ENCODE peak calls at places on chromosomes 4 and X, in nine cellular contexts. D, K, I, Z, V, U, T, B and P are unnamed samples.

GRCh38 chrX:129626026-129626425 is 28.7 kb downstream of the APLN start:
- DNase-seq in Z (no peak), T (no peak), B (no peak), U (no peak), D (no peak), I (no peak), V (no peak), K (no peak), P (no peak)

GRCh38 chrX:39773150-39773549 is 324.6 kb downstream of the BCOR start:
- DNase-seq in K (no peak), T (no peak), U (no peak), Z (no peak), I (no peak), B (no peak), D (no peak), V (no peak), P (no peak)

GRCh38 chrX:24395775-24396174 is 35.3 kb downstream of the SUPT20HL1 start:
- DNase-seq in K (peak), T (peak), D (peak), V (no peak), U (peak), I (peak), B (peak), Z (peak), P (no peak)

GRCh38 chr4:184792950-184793555 is 32.7 kb downstream of the ACSL1 start:
- DNase-seq in T (peak), Z (no peak), V (no peak), I (peak), K (no peak), B (no peak), D (no peak), U (peak), P (no peak)

GRCh38 chrX:71917621-71918341 is 7.1 kb downstream of the NHSL2 start:
- DNase-seq in V (no peak), U (no peak), Z (no peak), K (no peak), B (no peak), T (no peak), D (no peak), I (no peak), P (no peak)

GRCh38 chr4:5399790-5400421 is 308.5 kb downstream of the EVC2 start:
- DNase-seq in Z (peak), T (peak), K (peak), V (no peak), U (no peak), D (peak), B (peak), I (peak), P (no peak)

GRCh38 chrX:97060019-97060418 is 176.3 kb downstream of the RPA4 start:
- DNase-seq in V (no peak), B (no peak), Z (no peak), U (no peak), D (no peak), I (no peak), K (no peak), T (no peak), P (no peak)

GRCh38 chr4:17781072-17781830 is at the start of gene FAM184B:
- DNase-seq in U (no peak), D (peak), I (no peak), T (peak), B (no peak), K (peak), Z (peak), V (no peak), P (peak)

GRCh38 chr4:849478-850175 is 23.7 kb upstream of the CPLX1 start:
- DNase-seq in D (no peak), Z (no peak), U (no peak), B (no peak), T (no peak), V (no peak), K (no peak), I (no peak), P (no peak)

GRCh38 chr4:151215295-151215694 is 61.7 kb upstream of the PRSS48 start:
- DNase-seq in D (no peak), K (no peak), I (no peak), B (no peak), U (no peak), T (no peak), V (no peak), Z (no peak), P (no peak)

GRCh38 chrX:13418126-13419091 is 98.6 kb upstream of the ATXN3L start:
- DNase-seq in T (no peak), K (no peak), Z (no peak), D (no peak), I (peak), B (no peak), U (peak), V (no peak), P (no peak)

GRCh38 chr4:16227462-16227868 is 1.2 kb upstream of the TAPT1 start:
- DNase-seq in T (peak), Z (no peak), U (peak), D (peak), V (no peak), B (peak), I (peak), K (no peak), P (no peak)

GRCh38 chr4:109301691-109302365 is 630 bp downstream of the COL25A1 start:
- DNase-seq in V (no peak), K (no peak), I (peak), Z (peak), T (peak), D (no peak), U (no peak), B (no peak), P (no peak)

GRCh38 chr4:83974111-83974789 is 438.3 kb downstream of the GPAT3 start:
- DNase-seq in I (no peak), T (no peak), D (no peak), Z (no peak), B (no peak), V (no peak), U (peak), K (no peak), P (no peak)

GRCh38 chrX:153333821-153334653 is at the start of gene ZNF275:
- DNase-seq in V (peak), K (peak), U (peak), I (peak), D (peak), B (peak), T (peak), Z (peak), P (peak)

DNA sequence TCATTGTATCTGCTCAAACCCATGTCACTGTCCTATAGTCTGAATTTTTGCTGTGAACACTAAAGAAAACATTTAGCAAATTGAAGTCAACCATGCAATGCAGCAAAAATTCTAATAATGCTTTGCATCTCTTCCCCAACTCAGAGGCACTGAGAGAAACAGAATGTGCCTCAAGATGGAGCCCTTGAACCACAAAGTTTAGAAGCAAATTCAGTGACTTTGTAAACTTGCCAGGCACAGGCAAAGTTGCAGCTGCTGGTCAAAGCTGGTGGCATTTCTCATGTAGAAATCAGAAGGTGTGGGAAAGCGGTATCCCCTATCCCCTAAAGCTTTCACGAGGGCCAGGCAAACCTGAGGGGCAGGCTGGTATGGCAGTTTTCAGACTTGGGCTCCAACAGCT is 121.7 kb upstream of the DIPK2B start:
- DNase-seq in T (peak), K (no peak), U (peak), I (peak), V (no peak), B (peak), Z (no peak), D (no peak), P (no peak)
- TF ChIP-seq CTCF in T (peak), K (no peak), U (peak), I (peak), V (peak), B (peak), Z (no peak), D (peak), P (peak)

GRCh38 chrX:119887721-119888425 is 7.8 kb upstream of the AKAP14 start:
- DNase-seq in I (peak), T (peak), V (peak), U (no peak), B (peak), Z (peak), K (peak), D (peak), P (peak)
- TF ChIP-seq CTCF in I (peak), T (peak), V (peak), U (peak), B (peak), Z (peak), K (peak), D (peak), P (peak)

DNA sequence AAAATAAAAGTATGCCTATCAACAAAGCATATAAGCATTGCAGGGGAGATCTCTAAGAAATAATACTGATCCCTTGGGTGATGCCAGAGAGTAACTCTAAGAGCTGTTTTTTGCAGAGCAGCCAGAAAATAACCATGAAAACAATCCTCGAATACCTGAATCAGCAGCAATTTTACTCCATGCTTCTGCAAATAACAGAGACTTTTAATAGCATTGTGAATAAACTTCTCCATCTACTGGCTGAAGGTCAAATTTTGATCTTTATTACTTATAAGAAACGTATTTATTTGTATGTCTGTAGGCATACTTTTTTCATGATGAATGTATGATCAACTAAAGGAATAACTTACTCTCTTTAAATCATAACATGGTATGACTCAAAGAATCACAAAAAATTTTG is 334.5 kb downstream of the GALNTL6 start:
- DNase-seq in B (no peak), D (no peak), T (no peak), U (no peak), I (peak), V (no peak), K (no peak), Z (no peak), P (no peak)
- TF ChIP-seq CTCF in B (no peak), D (no peak), T (peak), U (no peak), I (no peak), V (no peak), K (no peak), Z (no peak), P (no peak)

DNA sequence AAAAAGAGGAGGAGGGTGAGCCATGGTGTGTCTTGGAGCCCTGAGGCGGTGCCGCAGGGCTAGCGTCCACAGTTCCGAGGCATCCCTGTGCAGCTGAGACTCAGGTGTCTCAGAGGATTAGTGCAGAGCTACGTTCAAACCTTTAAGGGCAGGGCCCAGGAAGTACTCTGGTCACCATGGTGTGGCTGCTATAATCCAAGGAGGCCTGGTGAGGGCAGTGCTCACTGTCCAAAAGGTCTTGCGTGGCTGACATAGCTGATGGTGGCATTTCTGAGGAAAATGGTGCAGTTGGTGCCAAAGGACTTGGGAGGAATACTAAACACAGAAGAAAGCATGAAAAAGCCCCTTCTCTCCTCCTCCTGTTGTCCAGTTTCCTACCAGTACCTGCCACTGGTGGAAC is 146.9 kb downstream of the DCHS2 start:
- DNase-seq in Z (no peak), D (no peak), B (peak), T (no peak), K (no peak), V (no peak), I (no peak), U (no peak), P (no peak)
- TF ChIP-seq CTCF in Z (no peak), D (peak), B (peak), T (no peak), K (no peak), V (no peak), I (no peak), U (no peak), P (no peak)

GRCh38 chr4:124322234-124322831 is 390.2 kb downstream of the ANKRD50 start:
- DNase-seq in I (peak), B (peak), K (no peak), U (peak), D (no peak), V (no peak), T (peak), Z (no peak), P (no peak)
- TF ChIP-seq CTCF in I (peak), B (peak), K (peak), U (peak), D (peak), V (peak), T (peak), Z (peak), P (peak)

GRCh38 chr4:128810331-128810870 is 901 bp downstream of the JADE1 start:
- DNase-seq in I (peak), V (no peak), U (no peak), Z (peak), B (peak), D (no peak), T (peak), K (peak), P (no peak)

GRCh38 chr4:128812360-128812958 is 3.0 kb downstream of the JADE1 start:
- DNase-seq in I (peak), V (no peak), T (peak), D (peak), U (peak), Z (peak), B (peak), K (peak), P (no peak)

GRCh38 chr4:128811571-128812359 is 2.3 kb downstream of the JADE1 start:
- DNase-seq in I (peak), V (peak), T (peak), D (peak), B (peak), U (peak), Z (peak), K (peak), P (peak)

GRCh38 chr4:128810871-128811570 is 1.5 kb downstream of the JADE1 start:
- DNase-seq in I (peak), V (peak), U (peak), D (peak), T (peak), Z (peak), B (peak), K (peak), P (peak)

GRCh38 chr4:128809477-128810330 is at the start of gene JADE1:
- DNase-seq in B (peak), T (peak), I (peak), D (peak), U (peak), V (peak), K (peak), Z (peak), P (peak)
- TF ChIP-seq CTCF in B (peak), T (peak), I (peak), D (peak), U (peak), V (peak), K (peak), Z (peak), P (peak)

GRCh38 chrX:151155234-151155633 is 21.1 kb upstream of the GPR50 start:
- DNase-seq in V (no peak), U (no peak), Z (no peak), K (no peak), B (no peak), T (no peak), I (no peak), D (no peak), P (no peak)

GRCh38 chrX:151151668-151152267 is 24.6 kb upstream of the GPR50 start:
- DNase-seq in T (peak), K (peak), D (no peak), B (peak), I (peak), U (peak), V (no peak), Z (no peak), P (no peak)

GRCh38 chrX:151153086-151153485 is 23.3 kb upstream of the GPR50 start:
- DNase-seq in B (no peak), T (peak), I (peak), D (no peak), U (peak), Z (peak), K (peak), V (no peak), P (no peak)
- TF ChIP-seq CTCF in B (no peak), T (peak), I (peak), D (peak), U (peak), Z (no peak), K (peak), V (no peak), P (peak)